ENCODE peak calls at places on chromosomes 12 and 14, in four cellular contexts. N is HepG2, K is Panc1, H is HCT116. R is an unnamed sample.
A peak's percentile ranks its signal among the peaks of the same experiment; 100 is the strongest.

GRCh38 chr12:114355389-114356088 is 50.4 kb downstream of the TBX5 start:
- DNase-seq in N (peak; percentile 23), H (peak; percentile 7), K (no peak), R (no peak)

GRCh38 chr12:98939350-98939749 is 294.3 kb downstream of the APAF1 start:
- DNase-seq in K (no peak), H (peak; percentile 22), N (peak; percentile 2), R (no peak)

GRCh38 chr14:106848330-106849121 is 1322.1 kb downstream of the TMEM121 start:
- DNase-seq in H (no peak), N (peak; percentile 56), K (no peak), R (no peak)

GRCh38 chr12:68808388-68809189 is 612 bp downstream of the MDM2 start:
- DNase-seq in N (peak; percentile 96), H (peak; percentile 87), K (no peak), R (peak; percentile 89)

GRCh38 chr14:22622220-22622619 is 21.9 kb downstream of the OR6J1 start:
- DNase-seq in K (no peak), H (no peak), N (no peak), R (no peak)

GRCh38 chr14:104865631-104866441 is 768 bp downstream of the CEP170B start:
- DNase-seq in N (no peak), K (no peak), H (peak; percentile 8), R (peak; percentile 76)

GRCh38 chr12:79546461-79547043 is 144.2 kb downstream of the PAWR start:
- DNase-seq in K (no peak), H (no peak), N (no peak), R (no peak)

GRCh38 chr12:122867701-122868461 is 28.0 kb downstream of the VPS37B start:
- DNase-seq in H (no peak), K (no peak), N (peak; percentile 71), R (peak; percentile 50)

GRCh38 chr14:101062065-101062450 is 158.5 kb upstream of the RTL1 start:
- DNase-seq in H (no peak), K (no peak), N (no peak), R (no peak)

GRCh38 chr12:82358200-82359114 is at the start of the genes CCDC59 and METTL25:
- DNase-seq in N (peak; percentile 95), K (peak; percentile 82), H (peak; percentile 97), R (peak; percentile 86)

GRCh38 chr14:90105756-90106155 is 44.0 kb downstream of the KCNK13 start:
- DNase-seq in K (no peak), N (peak; percentile 18), H (no peak), R (no peak)

GRCh38 chr12:76186507-76186906 is 102.0 kb upstream of the NAP1L1 start:
- DNase-seq in H (no peak), K (no peak), N (no peak), R (no peak)

GRCh38 chr12:77947326-77947725 is 116.6 kb downstream of the NAV3 start:
- DNase-seq in N (no peak), H (no peak), K (no peak), R (no peak)

GRCh38 chr14:89184952-89185351 is 232.1 kb downstream of the FOXN3 start:
- DNase-seq in K (no peak), N (no peak), H (no peak), R (no peak)

GRCh38 chr12:131783915-131784541 is 44.2 kb upstream of the MMP17 start:
- DNase-seq in N (no peak), H (peak; percentile 73), K (no peak), R (peak; percentile 35)

GRCh38 chr12:126668538-126668937 is 1598.4 kb upstream of the TMEM132C start:
- DNase-seq in K (no peak), N (no peak), H (no peak), R (no peak)

GRCh38 chr12:75120202-75120774 is 89.4 kb downstream of the KCNC2 start:
- DNase-seq in H (no peak), N (no peak), K (no peak), R (no peak)

GRCh38 chr12:75115748-75116147 is 93.9 kb downstream of the KCNC2 start:
- DNase-seq in K (no peak), H (no peak), N (no peak), R (no peak)

GRCh38 chr12:75116611-75117010 is 93.0 kb downstream of the KCNC2 start:
- DNase-seq in N (no peak), K (no peak), H (no peak), R (no peak)
- TF ChIP-seq TCF7L2 in N (no peak), K (no peak), H (no peak), R (no peak)

DNA sequence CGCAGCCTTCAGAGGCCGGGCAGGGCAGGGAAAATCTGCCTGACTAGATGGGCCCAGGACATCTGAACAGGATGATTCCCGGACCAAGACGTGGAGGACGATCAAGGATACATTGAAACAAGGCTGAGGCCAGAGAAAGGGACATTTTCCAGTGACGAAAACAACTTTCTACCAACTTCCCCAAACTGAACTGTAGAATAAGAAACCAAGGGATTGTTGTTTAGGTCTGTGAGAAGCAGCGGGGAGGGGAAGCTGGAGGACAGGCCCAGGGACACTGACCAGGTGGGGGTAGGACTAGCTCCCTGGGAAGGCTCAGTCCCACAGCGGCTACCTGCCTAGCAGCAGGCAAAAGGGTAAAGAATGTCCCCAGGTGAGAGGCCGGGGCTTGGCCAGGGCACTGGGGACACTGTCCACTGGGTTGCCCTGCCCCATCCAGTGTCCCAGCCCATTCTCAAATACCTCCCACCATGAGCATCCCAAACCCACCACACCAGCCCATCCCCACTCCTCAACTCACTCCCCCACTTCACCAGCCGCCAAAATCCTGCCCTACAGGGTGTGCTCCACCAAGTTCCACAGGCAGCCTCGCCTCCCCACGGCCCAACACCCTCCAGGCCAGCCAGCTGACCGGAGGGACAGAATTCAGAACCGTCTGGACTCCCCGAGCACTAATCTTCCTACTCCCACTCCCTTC is 984 bp downstream of the TNFRSF1A start:
- DNase-seq in H (no peak), K (no peak), N (no peak), R (no peak)
- TF ChIP-seq TCF7L2 in H (no peak), K (no peak), N (no peak), R (no peak)

GRCh38 chr14:45038865-45039264 is 45.1 kb upstream of the PRPF39 start:
- DNase-seq in N (no peak), K (no peak), H (no peak), R (peak; percentile 4)
- TF ChIP-seq TCF7L2 in N (no peak), K (no peak), H (no peak), R (no peak)

GRCh38 chr14:38961136-38961535 is 141.9 kb downstream of the SEC23A start:
- DNase-seq in K (no peak), N (no peak), H (no peak), R (no peak)
- TF ChIP-seq TCF7L2 in K (no peak), N (no peak), H (no peak), R (no peak)

GRCh38 chr12:124034297-124034696 is 61.3 kb downstream of the ZNF664 start:
- DNase-seq in H (no peak), K (no peak), N (peak; percentile 7), R (no peak)

GRCh38 chr12:124037341-124037740 is 64.3 kb downstream of the ZNF664 start:
- DNase-seq in N (no peak), K (no peak), H (no peak), R (no peak)

GRCh38 chr12:124039276-124039675 is 66.3 kb downstream of the ZNF664 start:
- DNase-seq in N (no peak), H (no peak), K (no peak), R (no peak)

GRCh38 chr12:124033859-124034258 is 60.8 kb downstream of the ZNF664 start:
- DNase-seq in K (no peak), N (no peak), H (no peak), R (no peak)

DNA sequence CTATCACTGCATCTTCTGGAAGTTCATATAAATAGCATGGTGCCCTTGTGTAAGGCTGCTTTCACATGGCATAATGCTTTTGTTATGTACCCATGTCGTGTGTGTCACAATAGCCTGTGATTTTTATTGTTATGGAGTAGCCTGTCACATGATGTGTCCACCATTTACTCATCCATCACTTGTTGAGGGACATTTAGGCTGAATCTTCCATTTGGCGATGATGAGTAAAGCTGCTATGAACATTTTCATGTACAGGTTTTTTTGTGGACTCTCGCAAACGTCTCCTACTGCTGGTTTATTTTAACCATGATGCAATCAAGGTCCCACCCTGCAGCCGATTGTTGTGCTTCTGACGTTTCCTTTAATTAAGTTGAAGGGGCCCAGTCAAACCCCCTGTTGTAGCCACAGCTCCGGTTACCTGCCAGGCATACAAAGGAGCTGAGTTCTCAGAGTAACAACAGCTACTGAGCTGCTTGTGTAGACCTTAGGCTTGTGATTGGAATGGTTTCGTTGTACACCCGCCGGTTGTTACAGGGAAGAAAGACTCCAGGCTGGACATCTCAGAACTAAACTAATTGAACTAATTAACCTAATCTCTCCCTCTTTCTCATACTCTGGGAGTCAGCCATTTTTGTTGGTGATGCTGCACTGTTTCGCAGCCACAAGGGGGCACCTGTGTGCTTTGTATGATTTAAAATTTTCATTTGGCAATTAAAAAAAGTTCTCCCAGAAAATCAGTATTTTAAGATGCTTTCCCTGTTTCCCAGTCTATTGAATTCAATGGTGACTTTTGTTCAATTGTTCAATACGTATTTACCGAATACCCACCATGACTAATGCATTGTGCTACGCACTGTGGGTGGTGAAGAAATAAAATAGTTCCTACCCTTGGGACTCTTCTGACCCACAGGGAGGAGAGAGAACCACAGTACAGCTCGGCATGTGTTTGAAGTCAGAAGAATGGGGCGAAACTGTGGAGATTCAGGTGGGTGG is 63.4 kb downstream of the ZNF664 start:
- DNase-seq in N (peak; percentile 15), K (peak; percentile 24), H (peak; percentile 15), R (peak; percentile 61)
- TF ChIP-seq TCF7L2 in N (no peak), K (no peak), H (no peak), R (no peak)

DNA sequence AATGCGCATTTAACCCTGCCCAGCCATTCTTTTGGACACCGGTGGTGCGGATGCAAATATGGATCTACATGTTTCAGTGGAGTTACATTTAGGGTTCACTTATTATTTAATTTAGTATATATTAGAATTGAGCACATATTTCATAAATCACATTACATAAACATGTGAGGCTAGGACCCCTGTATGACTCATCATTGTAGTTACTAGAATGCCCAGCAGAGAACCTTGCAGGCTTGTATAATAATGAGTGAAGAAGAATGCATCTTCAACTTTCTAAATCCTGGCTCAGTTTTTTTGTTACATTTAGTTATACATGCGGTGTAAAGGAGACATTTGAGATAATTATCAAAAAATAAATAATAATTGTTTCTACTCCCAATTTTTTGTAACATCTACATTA is 369.0 kb downstream of the ATP23 start:
- DNase-seq in K (no peak), H (no peak), N (no peak), R (no peak)
- TF ChIP-seq TCF7L2 in K (no peak), H (no peak), N (no peak), R (no peak)

DNA sequence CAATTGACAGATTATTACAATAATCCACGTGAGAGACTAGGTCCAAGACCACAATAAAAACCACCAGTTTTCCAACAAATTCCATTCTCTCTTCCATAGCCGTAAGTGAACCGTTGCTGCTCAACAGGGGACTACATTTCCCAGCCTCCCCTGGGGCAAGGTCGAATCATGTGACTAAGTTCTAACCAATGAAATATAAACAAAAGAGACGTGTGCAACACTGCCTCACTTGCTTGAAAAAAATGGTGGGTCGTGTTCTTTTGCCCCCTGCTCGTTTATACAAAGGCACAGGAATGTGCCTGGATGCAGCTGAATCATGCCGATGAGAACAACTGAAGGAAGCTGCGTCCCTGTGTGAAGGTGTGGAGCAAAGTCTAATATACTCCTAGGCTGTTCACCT is 51.1 kb downstream of the HSPB8 start:
- DNase-seq in K (no peak), H (peak; percentile 59), N (peak; percentile 55), R (peak; percentile 70)
- TF ChIP-seq TCF7L2 in K (no peak), H (no peak), N (no peak), R (no peak)

DNA sequence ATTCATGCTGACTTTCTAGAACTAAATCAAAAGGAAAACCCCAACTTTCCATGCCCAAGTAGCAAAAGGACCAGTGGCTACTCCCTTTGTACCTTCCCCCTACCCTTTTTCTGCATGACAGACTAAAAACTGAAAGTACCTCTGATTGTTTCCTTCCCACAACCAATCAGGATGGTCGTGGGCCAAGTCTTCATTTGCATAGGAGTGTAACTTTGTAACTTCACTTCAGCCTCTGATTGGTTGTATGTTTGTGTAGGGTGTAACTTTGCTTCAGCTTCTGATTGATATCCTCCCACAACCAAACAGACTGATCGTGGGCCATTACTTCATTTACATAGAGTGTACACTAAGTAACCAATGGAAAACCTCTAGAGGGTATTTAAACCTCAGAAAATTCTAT is 96.5 kb downstream of the DENND5B start:
- DNase-seq in H (no peak), N (no peak), K (no peak), R (peak; percentile 6)
- TF ChIP-seq TCF7L2 in H (no peak), N (no peak), K (no peak), R (no peak)